ENCODE peak calls at places on chromosomes 1 and 21, in eight cellular contexts. F is uterus, W is A549, V is endothelial cell of umbilical vein, X is sigmoid colon, B is heart left ventricle, E is esophagus muscularis mucosa, C is IMR-90. H is an unnamed sample.

GRCh38 chr1:19315378-19316206 is 3.5 kb downstream of the SLC66A1 start:
- DNase-seq in W (no peak), E (no peak), V (peak; percentile 47), C (peak; percentile 70), F (no peak), X (peak; percentile 57), B (no peak), H (peak; percentile 28)

GRCh38 chr1:20120796-20121195 is 1.5 kb upstream of the PLA2G2D start:
- DNase-seq in C (no peak), V (no peak), B (no peak), F (no peak), X (peak; percentile 38), E (no peak), W (no peak), H (no peak)

GRCh38 chr21:25370311-25370744 is 237.0 kb downstream of the MRPL39 start:
- DNase-seq in E (no peak), W (no peak), V (peak; percentile 75), F (no peak), C (peak; percentile 99), B (no peak), X (no peak), H (peak; percentile 26)

GRCh38 chr1:36516372-36517018 is 33.8 kb upstream of the CSF3R start:
- DNase-seq in E (no peak), C (peak; percentile 43), F (no peak), B (peak; percentile 60), X (peak; percentile 55), W (peak; percentile 79), V (peak; percentile 43), H (peak; percentile 38)

GRCh38 chr1:201404722-201405483 is 5.8 kb upstream of the LAD1 start:
- DNase-seq in W (no peak), V (no peak), X (no peak), B (no peak), C (no peak), E (no peak), F (no peak), H (no peak)

GRCh38 chr1:22171951-22172715 is 29.2 kb upstream of the WNT4 start:
- DNase-seq in V (no peak), X (no peak), E (no peak), C (no peak), F (no peak), W (no peak), B (no peak), H (no peak)

GRCh38 chr1:4631321-4631720 is 23.1 kb upstream of the AJAP1 start:
- DNase-seq in E (no peak), W (no peak), C (no peak), V (no peak), F (no peak), B (no peak), X (no peak), H (no peak)

GRCh38 chr1:29875557-29876028 is 639.3 kb downstream of the PTPRU start:
- DNase-seq in V (peak; percentile 44), E (no peak), X (no peak), C (no peak), F (no peak), B (no peak), W (no peak), H (no peak)

GRCh38 chr1:150076066-150076465 is 8.5 kb downstream of the VPS45 start:
- DNase-seq in V (no peak), E (no peak), X (no peak), C (peak; percentile 79), B (no peak), W (no peak), F (no peak), H (no peak)

GRCh38 chr1:28145728-28146127 is 30.8 kb downstream of the PTAFR start:
- DNase-seq in B (no peak), X (no peak), C (no peak), V (no peak), W (no peak), F (no peak), E (no peak), H (no peak)

GRCh38 chr1:10939654-10940450 is 72.6 kb upstream of the TARDBP start:
- DNase-seq in V (no peak), F (no peak), W (no peak), B (no peak), C (peak; percentile 5), E (no peak), X (no peak), H (no peak)

GRCh38 chr1:214386747-214387146 is 105.8 kb downstream of the SMYD2 start:
- DNase-seq in W (no peak), X (no peak), E (no peak), B (no peak), F (no peak), C (peak; percentile 42), V (no peak), H (no peak)

DNA sequence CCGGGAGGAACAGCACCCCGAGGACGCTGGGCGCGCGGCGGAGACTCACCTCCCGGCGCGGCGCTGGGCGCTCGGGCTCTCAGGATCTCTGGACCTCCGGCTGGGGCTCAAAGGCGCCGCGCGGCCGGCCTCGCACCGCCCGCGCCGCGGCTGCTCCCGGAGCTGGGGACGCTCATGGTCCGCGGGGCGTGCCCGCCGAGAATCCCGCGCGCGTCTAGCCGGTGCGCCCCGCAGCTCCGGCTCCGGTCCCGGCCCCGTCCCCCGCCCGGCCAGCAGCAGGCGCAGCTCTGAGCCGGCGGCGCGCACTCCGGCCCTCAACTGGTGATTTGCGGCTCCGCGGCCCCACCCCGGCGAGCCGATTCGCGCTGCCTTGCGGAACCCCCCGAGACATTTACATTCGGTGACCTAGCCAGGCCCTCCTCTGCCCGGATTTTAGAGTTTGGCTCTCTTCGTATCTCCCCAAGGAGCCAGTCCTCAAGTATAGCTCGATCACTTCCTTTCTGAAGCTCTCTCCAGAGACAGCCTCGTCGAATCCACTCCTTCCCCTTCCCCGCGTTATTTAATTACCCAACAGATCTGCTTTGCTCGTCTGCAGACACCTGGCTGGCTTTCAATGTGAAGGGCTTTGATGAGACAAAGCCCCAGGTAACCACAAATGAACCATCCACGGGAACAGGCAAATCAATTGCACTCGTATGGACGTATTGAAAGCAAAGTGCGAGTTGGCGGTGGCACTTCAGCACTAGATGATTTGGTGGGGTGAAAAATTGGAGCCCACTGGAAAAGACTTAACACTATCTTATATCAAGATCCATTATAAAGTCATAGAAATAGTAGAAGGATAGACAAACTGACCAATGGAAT is at the start of gene BCAR3:
- DNase-seq in B (peak; percentile 86), X (peak; percentile 85), W (no peak), C (peak; percentile 73), E (no peak), V (peak; percentile 71), F (peak; percentile 47), H (peak; percentile 64)
- TF ChIP-seq POLR2A in B (peak; percentile 79), X (no peak), W (peak; percentile 61), C (peak; percentile 79), E (no peak), V (peak; percentile 95), F (peak; percentile 66), H (peak; percentile 42)

DNA sequence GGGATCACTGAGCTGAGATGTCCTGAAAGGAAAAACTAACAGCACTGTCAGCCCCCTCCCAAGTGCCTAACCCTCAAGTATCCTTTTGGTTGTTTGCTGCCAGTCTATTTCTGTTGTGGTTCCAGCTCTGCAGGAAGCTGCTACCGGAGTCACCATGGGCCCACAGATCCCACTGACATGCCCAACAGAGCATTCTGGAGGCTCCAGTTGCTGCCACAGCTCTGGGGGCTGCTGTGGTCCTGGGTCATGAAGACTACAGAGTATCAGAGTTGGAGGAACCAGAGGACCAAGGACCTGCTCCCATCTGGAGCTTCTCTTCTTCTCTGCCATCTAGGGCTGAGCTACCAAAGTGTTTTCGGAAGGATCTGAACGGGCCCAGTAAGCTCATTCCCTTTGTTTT is 910 bp downstream of the LCE3A start:
- DNase-seq in B (no peak), F (no peak), W (no peak), V (no peak), X (no peak), C (no peak), E (peak; percentile 70), H (no peak)
- H3K9me3 ChIP-seq in B (no peaks in the 10 kb centered on the region), F (no peaks in the 10 kb centered on the region), W (no peaks in the 10 kb centered on the region), V (peaks cover 2% of the 10 kb centered on the region), X (peaks cover 8% of the 10 kb centered on the region), C (peaks cover 3% of the 10 kb centered on the region), E (peaks cover 29% of the 10 kb centered on the region), H (peaks cover 2% of the 10 kb centered on the region)

DNA sequence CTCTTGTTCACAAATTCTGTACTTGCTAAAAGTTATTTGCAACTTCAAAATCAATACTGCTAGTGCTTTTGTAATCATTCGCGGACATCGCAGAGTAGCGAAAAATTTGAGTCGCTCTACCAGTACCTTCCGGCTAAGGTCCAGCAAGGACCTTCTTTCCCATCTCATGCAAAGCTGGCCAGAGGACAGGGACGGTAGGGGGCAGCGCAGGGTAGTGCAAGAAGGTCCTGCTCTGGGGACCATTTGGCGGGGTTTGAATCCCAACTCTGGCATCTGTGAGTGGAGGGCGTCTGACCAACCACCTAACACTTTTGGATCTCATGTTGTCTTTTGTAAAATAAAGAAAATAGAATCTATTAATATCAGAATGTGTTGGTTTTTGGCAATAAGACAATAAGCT is 258.3 kb downstream of the SPATA17 start:
- DNase-seq in F (no peak), C (peak; percentile 2), E (no peak), X (no peak), B (no peak), V (no peak), W (no peak), H (no peak)
- TF ChIP-seq CTCF in F (no peak), C (peak; percentile 14), E (no peak), X (no peak), B (no peak), V (no peak), W (no peak), H (no peak)

GRCh38 chr1:31627930-31628421 is 10.5 kb downstream of the HCRTR1 start:
- DNase-seq in B (peak; percentile 90), E (no peak), C (no peak), F (no peak), W (no peak), V (no peak), X (no peak), H (peak; percentile 30)
- TF ChIP-seq POLR2A in B (no peak), E (no peak), C (no peak), F (no peak), W (no peak), V (no peak), X (no peak), H (no peak)

DNA sequence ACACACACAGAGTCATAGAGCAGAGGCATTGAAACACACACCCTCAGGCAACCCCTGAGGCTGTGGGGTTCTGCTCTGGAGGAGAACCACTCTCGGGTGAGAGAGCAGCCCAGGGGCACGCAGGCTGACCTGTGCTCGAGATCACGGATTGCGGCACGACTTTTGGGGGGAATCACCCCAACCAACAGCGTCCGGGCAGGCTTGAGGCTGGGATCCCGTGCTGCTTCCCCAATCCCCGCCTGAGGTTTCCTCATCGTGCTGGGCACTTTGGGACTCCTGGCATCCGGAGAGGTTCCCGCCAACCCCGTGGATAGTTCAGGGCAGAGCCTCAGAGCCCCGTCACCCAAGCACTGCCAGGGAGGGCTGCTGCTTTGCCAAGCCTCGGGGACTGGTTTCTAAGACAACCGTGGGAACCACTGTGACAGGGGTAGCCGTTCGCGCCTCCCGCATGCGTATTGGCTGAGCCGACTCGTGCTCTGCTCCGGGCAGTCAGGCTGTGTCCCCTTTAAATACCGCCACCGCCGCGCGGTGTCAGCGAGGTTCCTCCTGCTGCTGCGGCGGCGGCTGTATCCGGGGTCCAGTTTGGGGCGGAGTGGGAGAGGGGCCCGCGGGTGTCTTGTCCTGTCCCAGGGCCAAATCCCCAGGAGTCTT is 682.2 kb upstream of the TPTE start:
- DNase-seq in X (peak; percentile 70), V (no peak), C (no peak), F (no peak), W (no peak), B (peak; percentile 32), E (peak; percentile 93), H (no peak)
- H3K9me3 ChIP-seq in X (no peaks in the 10 kb centered on the region), V (peaks cover 4% of the 10 kb centered on the region), C (peaks cover 21% of the 10 kb centered on the region), F (no peaks in the 10 kb centered on the region), W (no peaks in the 10 kb centered on the region), B (no peaks in the 10 kb centered on the region), E (peaks cover 13% of the 10 kb centered on the region), H (peaks cover 10% of the 10 kb centered on the region)

H was measured in body of pancreas.